ENCODE peak calls at places on chromosome 13, in four cellular contexts. W, N, K and X are unnamed samples.

GRCh38 chr13:95181586-95181985 is 119.7 kb downstream of the ABCC4 start:
- DNase-seq in K (peak), N (no peak), W (no peak), X (no peak)

GRCh38 chr13:70253834-70254233 is 145.6 kb upstream of the KLHL1 start:
- DNase-seq in W (no peak), N (peak), K (no peak), X (no peak)

GRCh38 chr13:51785592-51786424 is 18.2 kb downstream of the DHRS12 start:
- DNase-seq in K (no peak), N (no peak), W (no peak), X (no peak)

GRCh38 chr13:30905932-30906383 is at the start of gene MEDAG:
- DNase-seq in N (no peak), W (peak), K (no peak), X (no peak)

GRCh38 chr13:85700909-85701308 is 98.3 kb downstream of the SLITRK6 start:
- DNase-seq in K (no peak), W (no peak), N (peak), X (no peak)

GRCh38 chr13:98419786-98420559 is 156.9 kb downstream of the STK24 start:
- DNase-seq in W (no peak), K (no peak), N (no peak), X (no peak)

GRCh38 chr13:47168086-47168485 is 271.2 kb upstream of the HTR2A start:
- DNase-seq in K (no peak), W (no peak), N (peak), X (no peak)

GRCh38 chr13:113147206-113147605 is 11.2 kb upstream of the PROZ start:
- DNase-seq in N (no peak), K (no peak), W (no peak), X (no peak)

GRCh38 chr13:109401307-109401706 is 385.1 kb downstream of the IRS2 start:
- DNase-seq in N (no peak), W (no peak), K (no peak), X (no peak)

GRCh38 chr13:72890546-72890945 is 108.6 kb downstream of the PIBF1 start:
- DNase-seq in K (no peak), N (peak), W (no peak), X (no peak)

GRCh38 chr13:79003989-79004550 is 345.1 kb upstream of the OBI1 start:
- DNase-seq in N (no peak), K (no peak), W (no peak), X (no peak)

GRCh38 chr13:46109451-46109850 is 4.6 kb upstream of the CPB2 start:
- DNase-seq in N (no peak), W (no peak), K (no peak), X (no peak)

GRCh38 chr13:26254583-26255102 is 714 bp downstream of the CDK8 start:
- DNase-seq in K (peak), W (peak), N (peak), X (no peak)

GRCh38 chr13:32135655-32136054 is 104.1 kb downstream of the FRY start:
- DNase-seq in K (no peak), W (no peak), N (peak), X (no peak)

GRCh38 chr13:113554333-113554700 is 30.2 kb upstream of the TFDP1 start:
- DNase-seq in N (no peak), W (no peak), K (no peak), X (no peak)